ENCODE peak calls at places on chromosomes 6 and 20, in six cellular contexts. J, I, O, C, X and S are unnamed samples.

GRCh38 chr20:5680227-5680626 is 70.0 kb upstream of the SHLD1 start:
- DNase-seq in J (peak), I (no peak), O (no peak), C (no peak), X (peak), S (no peak)

GRCh38 chr20:61800359-61801064 is 265.2 kb downstream of the TAF4 start:
- DNase-seq in J (no peak), I (no peak), O (no peak), C (no peak), X (no peak), S (no peak)

GRCh38 chr20:10309326-10309725 is 90.7 kb downstream of the SNAP25 start:
- DNase-seq in J (peak), I (peak), O (no peak), C (peak), X (peak), S (peak)

GRCh38 chr6:33634986-33635385 is 13.9 kb downstream of the ITPR3 start:
- DNase-seq in J (no peak), I (no peak), O (no peak), C (no peak), X (no peak), S (no peak)

GRCh38 chr20:57087102-57087501 is 179.3 kb downstream of the BMP7 start:
- DNase-seq in J (no peak), I (no peak), O (no peak), C (no peak), X (peak), S (no peak)

GRCh38 chr6:113185299-113185698 is 671.8 kb upstream of the MARCKS start:
- DNase-seq in J (peak), I (peak), O (no peak), C (no peak), X (no peak), S (no peak)

GRCh38 chr6:15528870-15529269 is 134.0 kb downstream of the DTNBP1 start:
- DNase-seq in J (no peak), I (no peak), O (no peak), C (no peak), X (no peak), S (no peak)

GRCh38 chr20:44268802-44269201 is 21.7 kb downstream of the GDAP1L1 start:
- DNase-seq in J (no peak), I (no peak), O (no peak), C (no peak), X (no peak), S (no peak)

GRCh38 chr20:47278907-47279348 is 77.6 kb downstream of the ZMYND8 start:
- DNase-seq in J (peak), I (no peak), O (no peak), C (no peak), X (peak), S (peak)

GRCh38 chr6:163404825-163405265 is 9.7 kb upstream of the QKI start:
- DNase-seq in J (no peak), I (no peak), O (no peak), C (no peak), X (no peak), S (peak)

GRCh38 chr6:167279766-167280440 is 11.2 kb upstream of the UNC93A start:
- DNase-seq in J (no peak), I (no peak), O (no peak), C (no peak), X (no peak), S (no peak)

GRCh38 chr6:158568549-158568948 is 8.7 kb downstream of the TMEM181 start:
- DNase-seq in J (no peak), I (no peak), O (no peak), C (peak), X (no peak), S (no peak)

GRCh38 chr6:160004419-160005160 is 35.7 kb downstream of the IGF2R start:
- DNase-seq in J (no peak), I (no peak), O (no peak), C (no peak), X (no peak), S (no peak)

GRCh38 chr6:139856562-139856961 is 482.1 kb upstream of the CITED2 start:
- DNase-seq in J (no peak), I (no peak), O (no peak), C (no peak), X (no peak), S (no peak)

GRCh38 chr20:35135867-35136586 is 11.1 kb downstream of the EDEM2 start:
- DNase-seq in J (peak), I (no peak), O (peak), C (no peak), X (no peak), S (peak)

GRCh38 chr6:36128793-36129192 is 1.5 kb upstream of the MAPK13 start:
- DNase-seq in J (no peak), I (no peak), O (no peak), C (no peak), X (no peak), S (no peak)

GRCh38 chr6:36131517-36132220 is 1.4 kb downstream of the MAPK13 start:
- DNase-seq in J (peak), I (peak), O (no peak), C (no peak), X (peak), S (peak)

GRCh38 chr6:36132221-36132895 is 2.0 kb downstream of the MAPK13 start:
- DNase-seq in J (no peak), I (no peak), O (no peak), C (no peak), X (no peak), S (no peak)

GRCh38 chr6:36129889-36130671 is at the start of gene MAPK13:
- DNase-seq in J (peak), I (no peak), O (no peak), C (no peak), X (peak), S (peak)

DNA sequence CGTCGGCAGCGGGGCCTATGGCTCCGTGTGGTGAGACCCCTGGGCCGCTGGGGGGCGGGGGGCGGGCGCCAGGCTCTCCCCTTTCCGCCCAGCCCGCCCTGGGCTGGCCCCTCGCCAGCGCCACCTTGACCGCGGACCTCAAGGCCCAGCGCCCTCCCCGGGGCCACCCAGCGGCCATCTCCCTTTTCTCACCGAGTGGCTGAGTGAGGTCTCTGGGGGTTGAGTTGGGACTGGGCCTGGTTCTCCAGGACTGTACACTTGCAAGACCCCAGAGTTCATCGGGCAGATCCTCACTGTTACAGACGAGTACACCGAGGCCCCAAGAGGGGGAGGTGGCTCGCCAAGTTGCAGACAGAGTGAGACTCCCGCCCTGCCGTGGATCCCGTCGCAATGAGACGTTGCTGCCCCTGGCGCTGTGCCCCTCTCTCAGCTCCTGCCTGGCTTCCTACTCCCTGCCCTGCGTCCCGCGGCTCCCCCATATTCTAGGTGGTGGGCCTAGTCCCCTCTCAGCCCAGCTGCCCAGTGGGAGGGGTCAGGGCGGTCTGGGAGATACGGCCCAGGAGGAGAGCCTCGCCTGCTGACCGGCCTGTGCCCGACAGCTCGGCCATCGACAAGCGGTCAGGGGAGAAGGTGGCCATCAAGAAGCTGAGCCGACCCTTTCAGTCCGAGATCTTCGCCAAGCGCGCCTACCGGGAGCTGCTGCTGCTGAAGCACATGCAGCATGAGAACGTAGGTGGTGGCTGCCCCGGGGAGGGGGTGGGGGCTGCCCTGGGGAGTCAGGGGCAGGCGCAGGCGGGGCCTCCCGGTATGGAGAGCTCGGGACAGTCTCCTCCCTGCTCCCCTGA is 581 bp downstream of the MAPK13 start:
- DNase-seq in J (no peak), I (no peak), O (no peak), C (no peak), X (peak), S (peak)
- TF ChIP-seq CTCF in J (no peak), I (no peak), O (peak), C (no peak), X (peak), S (no peak)

DNA sequence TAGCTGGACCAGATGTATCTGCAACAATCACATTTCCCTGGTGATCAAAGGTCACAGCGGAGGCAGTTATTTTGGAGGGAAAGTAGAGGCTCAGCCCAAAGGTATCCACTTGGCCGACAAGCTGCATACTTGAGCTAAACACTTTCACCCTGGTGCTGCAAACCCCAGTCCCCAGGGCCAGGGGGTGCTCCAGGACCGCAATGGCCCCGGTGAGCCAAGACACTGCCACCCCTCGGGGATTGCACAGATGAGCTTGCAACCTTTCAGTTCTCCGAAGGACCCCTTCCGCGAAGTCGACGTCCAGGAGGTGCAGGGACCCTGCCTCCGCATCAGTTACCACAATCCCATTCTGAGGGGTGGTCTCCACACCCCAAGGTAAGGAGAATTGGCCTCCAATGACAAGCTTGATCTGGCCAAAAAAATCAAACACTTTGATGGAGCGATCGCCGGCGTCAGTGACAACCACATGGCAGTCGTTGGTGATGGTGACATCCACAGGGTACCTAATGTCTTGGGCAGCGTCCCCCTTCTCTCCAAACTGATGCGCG is 823 bp downstream of the NHLRC1 start:
- DNase-seq in J (no peak), I (no peak), O (no peak), C (no peak), X (no peak), S (no peak)
- TF ChIP-seq CTCF in J (no peak), I (no peak), O (no peak), C (no peak), X (no peak), S (no peak)

GRCh38 chr6:69105288-69105687 is 470.2 kb downstream of the ADGRB3 start:
- DNase-seq in J (no peak), I (no peak), O (no peak), C (no peak), X (no peak), S (no peak)
- TF ChIP-seq CTCF in J (peak), I (no peak), O (no peak), C (no peak), X (no peak), S (no peak)

DNA sequence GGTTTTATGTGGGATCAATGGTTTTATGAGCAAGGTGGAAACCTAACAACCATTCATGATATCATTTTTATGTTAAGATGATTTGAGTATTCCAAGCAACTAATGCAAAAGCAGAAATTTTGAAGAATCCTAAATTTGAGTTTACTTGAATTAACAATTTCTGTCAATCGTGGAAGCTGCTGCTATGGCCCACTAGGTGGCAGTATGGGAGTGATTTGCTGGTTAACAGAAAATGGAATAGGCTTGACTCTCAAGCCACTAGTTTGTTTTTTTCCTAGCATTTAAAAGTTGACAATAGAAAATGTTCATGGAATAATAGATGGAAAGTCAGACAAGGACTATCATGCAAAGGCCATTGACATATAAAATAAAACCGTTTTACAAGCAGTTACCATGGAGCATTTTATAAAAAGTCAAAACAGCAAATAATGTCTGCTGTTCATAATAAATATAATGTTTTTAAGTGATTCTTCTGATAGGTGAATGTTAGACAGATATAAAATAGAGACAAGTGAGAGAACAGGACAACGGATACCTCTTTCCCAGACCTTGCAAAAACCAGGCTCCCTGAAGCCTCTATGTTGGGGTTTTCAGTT is 43.0 kb upstream of the TMEM200A start:
- DNase-seq in J (peak), I (peak), O (no peak), C (peak), X (peak), S (peak)
- TF ChIP-seq CTCF in J (peak), I (peak), O (peak), C (peak), X (peak), S (peak)

GRCh38 chr6:17505767-17506280 is 94.3 kb upstream of the FAM8A1 start:
- DNase-seq in J (peak), I (peak), O (no peak), C (no peak), X (peak), S (peak)

GRCh38 chr6:17504005-17504404 is 96.1 kb upstream of the FAM8A1 start:
- DNase-seq in J (no peak), I (no peak), O (no peak), C (no peak), X (no peak), S (no peak)

GRCh38 chr6:17506962-17507361 is 93.1 kb upstream of the FAM8A1 start:
- DNase-seq in J (no peak), I (no peak), O (no peak), C (no peak), X (no peak), S (no peak)

GRCh38 chr6:17506531-17506930 is 93.6 kb upstream of the FAM8A1 start:
- DNase-seq in J (no peak), I (no peak), O (no peak), C (no peak), X (no peak), S (no peak)

GRCh38 chr6:17505062-17505476 is 95.0 kb upstream of the FAM8A1 start:
- DNase-seq in J (peak), I (no peak), O (no peak), C (no peak), X (peak), S (peak)
- TF ChIP-seq CTCF in J (peak), I (peak), O (no peak), C (peak), X (peak), S (peak)

GRCh38 chr20:2709205-2709981 is 16.8 kb downstream of the EBF4 start:
- DNase-seq in J (no peak), I (no peak), O (no peak), C (no peak), X (no peak), S (no peak)

GRCh38 chr20:2708073-2708415 is 15.5 kb downstream of the EBF4 start:
- DNase-seq in J (no peak), I (no peak), O (no peak), C (no peak), X (no peak), S (no peak)

GRCh38 chr20:2707353-2708072 is 14.9 kb downstream of the EBF4 start:
- DNase-seq in J (no peak), I (no peak), O (no peak), C (no peak), X (no peak), S (no peak)

GRCh38 chr20:2708665-2709064 is 16.1 kb downstream of the EBF4 start:
- DNase-seq in J (no peak), I (no peak), O (no peak), C (no peak), X (no peak), S (no peak)

GRCh38 chr20:2713285-2713684 is 20.7 kb downstream of the EBF4 start:
- DNase-seq in J (no peak), I (no peak), O (no peak), C (no peak), X (peak), S (peak)
- TF ChIP-seq CTCF in J (no peak), I (peak), O (peak), C (peak), X (peak), S (peak)